ENCODE peak calls at places on chromosomes 5 and 9, in five cellular contexts. T, J, M, X and K are unnamed samples.

GRCh38 chr9:93890436-93890935 is 64.7 kb downstream of the BARX1 start:
- DNase-seq in J (no peak), M (no peak), X (no peak), T (no peak), K (no peak)

GRCh38 chr5:134029156-134029555 is 24.4 kb upstream of the VDAC1 start:
- DNase-seq in J (no peak), M (no peak), T (peak; percentile 96), X (no peak), K (no peak)

GRCh38 chr9:78167356-78167755 is 68.5 kb upstream of the CEP78 start:
- DNase-seq in M (no peak), J (peak; percentile 32), X (no peak), T (no peak), K (no peak)

GRCh38 chr9:133558191-133559126 is 24.0 kb downstream of the ADAMTSL2 start:
- DNase-seq in M (peak; percentile 68), J (no peak), X (no peak), T (peak; percentile 95), K (no peak)

GRCh38 chr5:78587775-78588291 is 60.7 kb downstream of the LHFPL2 start:
- DNase-seq in M (no peak), J (no peak), X (no peak), T (peak; percentile 77), K (no peak)

GRCh38 chr9:34555002-34555348 is 32.2 kb upstream of the ENHO start:
- DNase-seq in T (no peak), M (no peak), X (no peak), J (no peak), K (no peak)

GRCh38 chr5:125717209-125717608 is 706.0 kb upstream of the GRAMD2B start:
- DNase-seq in J (no peak), X (no peak), M (peak; percentile 74), T (peak; percentile 14), K (no peak)

GRCh38 chr5:81010636-81011035 is 50.5 kb downstream of the RASGRF2 start:
- DNase-seq in X (no peak), J (no peak), M (no peak), T (no peak), K (no peak)

GRCh38 chr5:32538031-32538547 is 47.3 kb upstream of the SUB1 start:
- DNase-seq in J (peak; percentile 29), T (no peak), M (no peak), X (no peak), K (no peak)

GRCh38 chr9:128729302-128729701 is 5.4 kb upstream of the ZDHHC12 start:
- DNase-seq in J (no peak), X (no peak), M (no peak), T (no peak), K (no peak)

GRCh38 chr9:137390553-137391410 is 32.2 kb downstream of the EXD3 start:
- DNase-seq in M (no peak), T (no peak), X (no peak), J (no peak), K (no peak)

GRCh38 chr5:7426284-7426683 is 30.3 kb downstream of the ADCY2 start:
- DNase-seq in T (no peak), J (no peak), X (no peak), M (no peak), K (no peak)

GRCh38 chr9:94108584-94108983 is 24.3 kb downstream of the PTPDC1 start:
- DNase-seq in J (no peak), X (no peak), M (no peak), T (peak; percentile 1), K (no peak)

GRCh38 chr9:134433909-134434895 is 107.9 kb downstream of the RXRA start:
- DNase-seq in J (no peak), T (no peak), X (no peak), M (no peak), K (no peak)

GRCh38 chr9:75197521-75197920 is 109.2 kb downstream of the OSTF1 start:
- DNase-seq in X (no peak), T (peak; percentile 54), J (no peak), M (no peak), K (no peak)

GRCh38 chr9:6910032-6910431 is 152.3 kb downstream of the KDM4C start:
- DNase-seq in X (no peak), J (no peak), M (no peak), T (peak; percentile 51), K (no peak)

GRCh38 chr5:164336906-164337305 is 831.5 kb downstream of the MAT2B start:
- DNase-seq in X (no peak), T (peak; percentile 61), J (no peak), M (no peak), K (no peak)

GRCh38 chr5:14581891-14582796 is 552 bp downstream of the OTULINL start:
- DNase-seq in M (no peak), T (peak; percentile 58), J (peak; percentile 74), X (peak; percentile 86), K (peak; percentile 11)

GRCh38 chr5:143245929-143246561 is 157.4 kb downstream of the NR3C1 start:
- DNase-seq in M (peak; percentile 64), X (no peak), T (peak; percentile 97), J (no peak), K (no peak)

DNA sequence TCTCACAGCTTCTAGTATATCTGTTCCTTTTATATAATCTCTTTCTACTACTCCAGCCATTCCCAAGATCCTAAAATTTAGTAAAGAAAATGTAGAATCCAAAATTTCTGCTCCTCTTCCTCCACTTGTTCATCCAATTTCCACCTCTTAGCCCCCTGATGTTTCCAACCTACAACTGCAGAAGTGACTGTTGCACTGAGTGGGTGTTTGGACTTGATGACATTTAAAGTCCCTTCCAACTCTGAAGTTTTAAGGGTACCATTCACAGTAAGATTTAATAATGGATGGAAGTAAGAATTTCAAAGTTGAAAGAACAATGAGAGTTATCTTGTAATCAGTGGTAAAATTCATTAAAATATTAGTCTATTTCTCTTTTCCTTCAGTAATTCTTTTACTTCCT is 5.5 kb downstream of the DIAPH1 start:
- DNase-seq in J (no peak), M (no peak), T (no peak), X (no peak), K (no peak)
- H3K4me3 ChIP-seq in J (no peak overlapping the region), M (no peak overlapping the region), T (no peak overlapping the region), X (no peak overlapping the region), K (no peak overlapping the region)

GRCh38 chr9:96075757-96076156 is 200.3 kb downstream of the ERCC6L2 start:
- DNase-seq in J (peak; percentile 76), X (no peak), T (no peak), M (no peak), K (no peak)

GRCh38 chr9:96072930-96073329 is 197.4 kb downstream of the ERCC6L2 start:
- DNase-seq in X (no peak), J (no peak), M (no peak), T (no peak), K (no peak)

GRCh38 chr9:96071245-96072124 is 196.0 kb downstream of the ERCC6L2 start:
- DNase-seq in X (no peak), J (no peak), M (peak; percentile 16), T (peak; percentile 51), K (no peak)

GRCh38 chr9:96075111-96075510 is 199.6 kb downstream of the ERCC6L2 start:
- DNase-seq in J (no peak), X (no peak), T (no peak), M (no peak), K (no peak)

DNA sequence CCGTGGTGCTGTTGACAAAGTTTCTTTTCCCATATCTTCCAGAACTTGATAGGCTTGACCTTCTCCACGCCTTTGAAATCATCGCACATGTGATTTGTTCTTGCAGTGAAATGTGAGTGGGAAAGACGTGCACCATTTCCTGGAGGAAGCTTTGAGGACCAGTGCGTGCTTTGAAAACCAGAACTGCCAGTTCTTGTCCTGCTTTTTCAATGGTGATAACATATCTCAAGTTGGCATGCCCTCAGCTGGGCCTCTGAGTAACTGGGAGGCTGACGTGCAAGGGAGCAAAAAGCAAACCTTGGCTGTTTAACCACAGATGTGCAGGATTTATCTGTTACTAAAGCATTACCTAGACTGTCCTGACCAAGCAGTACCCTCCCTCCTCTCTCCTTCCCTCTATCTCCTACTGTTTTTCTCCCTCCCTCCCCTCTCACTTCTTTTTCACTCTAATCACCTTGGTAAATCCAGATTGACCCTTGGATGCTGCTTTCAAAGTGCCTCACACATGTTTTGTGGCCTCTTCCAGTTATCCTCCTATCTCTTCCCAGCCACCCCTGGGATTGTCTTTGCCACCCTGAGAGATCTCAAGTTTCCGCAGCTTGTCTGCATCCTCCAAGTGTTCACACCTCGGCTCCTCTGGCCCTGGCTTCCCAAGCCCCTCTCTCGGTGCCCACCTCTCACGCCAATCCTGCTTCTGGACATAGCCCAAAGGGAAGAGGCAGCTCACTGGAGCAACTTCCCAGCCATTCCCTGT is 198.2 kb downstream of the ERCC6L2 start:
- DNase-seq in M (no peak), X (no peak), T (no peak), J (peak; percentile 89), K (no peak)
- H3K27ac ChIP-seq in M (no peak overlapping the region), X (no peak overlapping the region), T (no peak overlapping the region), J (peak overlapping the region; percentile 89), K (no peak overlapping the region)

GRCh38 chr5:76547242-76547890 is 75.8 kb downstream of the F2RL2 start:
- DNase-seq in J (no peak), T (peak; percentile 4), M (no peak), X (peak; percentile 82), K (no peak)

GRCh38 chr5:76545184-76545583 is 78.0 kb downstream of the F2RL2 start:
- DNase-seq in J (no peak), X (no peak), T (no peak), M (no peak), K (no peak)

GRCh38 chr5:76548525-76549229 is 74.5 kb downstream of the F2RL2 start:
- DNase-seq in M (peak; percentile 54), T (no peak), X (no peak), J (peak; percentile 47), K (no peak)

GRCh38 chr5:76547891-76548524 is 75.2 kb downstream of the F2RL2 start:
- DNase-seq in M (no peak), X (no peak), T (no peak), J (no peak), K (no peak)

DNA sequence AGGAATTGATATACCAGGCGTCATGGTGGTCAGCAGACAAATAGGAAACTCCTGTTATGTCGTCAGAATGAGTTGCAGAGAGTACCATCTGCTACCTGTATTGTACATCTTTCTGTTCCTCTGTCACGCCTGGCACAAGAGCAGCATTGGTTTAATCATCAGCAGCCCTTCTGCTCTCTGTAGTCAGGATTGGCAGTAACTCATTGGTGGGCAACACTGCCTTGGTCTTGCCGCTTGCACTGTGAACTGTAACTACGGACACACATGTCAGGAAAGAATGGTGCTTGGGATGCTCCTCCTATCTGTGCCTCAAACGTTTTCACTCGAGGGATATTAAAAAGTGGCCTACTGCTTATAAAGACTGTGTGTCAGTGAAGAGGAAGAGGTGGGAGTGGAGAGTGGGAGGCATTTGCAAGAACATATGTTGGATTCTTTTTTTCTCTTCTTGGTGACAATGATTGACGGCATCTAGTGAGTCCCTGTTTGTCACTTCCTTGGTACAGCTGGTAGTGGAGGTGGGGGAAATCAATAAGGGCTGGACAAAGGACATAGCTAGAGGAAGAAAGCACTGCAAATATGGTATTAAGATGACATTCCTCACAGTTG is 76.6 kb downstream of the F2RL2 start:
- DNase-seq in J (no peak), M (peak; percentile 36), T (no peak), X (no peak), K (no peak)
- H3K4me1 ChIP-seq in J (peaks cover 79% of the 10 kb centered on the region), M (peaks cover 60% of the 10 kb centered on the region), T (no peaks in the 10 kb centered on the region), X (peaks cover 66% of the 10 kb centered on the region), K (peaks cover 5% of the 10 kb centered on the region)

DNA sequence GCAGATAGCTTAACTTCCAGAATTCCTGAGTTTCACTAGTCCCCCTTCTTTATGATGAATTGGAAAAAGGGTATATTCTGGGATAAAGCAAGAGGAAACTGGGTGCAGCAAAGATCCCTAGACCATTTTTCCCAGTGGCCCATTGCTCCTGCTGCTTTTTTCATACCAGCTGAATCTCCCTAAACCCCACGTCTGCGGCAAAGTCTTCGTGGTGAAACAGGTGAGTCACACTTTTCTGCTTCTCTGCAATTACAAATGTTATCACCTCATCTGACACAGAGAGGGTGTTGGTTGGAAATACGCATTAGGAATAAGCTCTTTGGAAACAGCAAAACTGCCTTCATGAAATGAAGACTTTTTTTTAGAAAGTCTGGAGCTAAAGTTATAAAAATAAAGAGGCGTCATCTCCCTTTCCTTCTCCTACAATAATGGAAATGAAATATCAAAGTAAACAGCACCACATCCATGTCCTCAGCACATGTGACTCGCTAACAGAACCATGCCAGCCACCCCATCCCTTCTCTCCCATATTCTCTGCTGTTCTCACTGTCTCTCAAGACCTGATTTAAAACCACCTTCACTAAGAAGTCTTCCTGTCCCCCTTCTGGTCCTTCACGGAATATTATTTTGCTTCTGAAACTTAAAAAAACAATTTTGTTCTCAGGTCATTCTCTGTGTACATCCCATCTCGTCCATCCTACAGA is 39.5 kb upstream of the GLRX start:
- DNase-seq in M (no peak), X (no peak), T (peak; percentile 87), J (no peak), K (no peak)
- H3K4me3 ChIP-seq in M (peak overlapping the region; percentile 11), X (no peak overlapping the region), T (peak overlapping the region; percentile 23), J (no peak overlapping the region), K (no peak overlapping the region)